ENCODE peak calls at places on chromosomes 13 and 19, in nine cellular contexts. One of them, this sample, is unnamed.

GRCh38 chr19:16588089-16588823 is 16.0 kb upstream of the SLC35E1 start:
- DNase-seq in NCI-H2029 treated with DMSO at 0.1 percent for 48 hours: peak; percentile 50
- DNase-seq in cardiac fibroblast: peak; percentile 43
- DNase-seq in AG08396: no peak
- DNase-seq in Right ventricle myocardium superior: no peak
- DNase-seq in EL: no peak
- DNase-seq in stimulated activated CD4-positive, alpha-beta T cell treated with anti-CD3 and anti-CD28 coated beads, Interleukin-1b, Interleukin-23, amount 100 ng/mL, for 1 hour: no peak
- DNase-seq in left cardiac atrium: no peak
- DNase-seq in stimulated activated naive CD8-positive, alpha-beta T cell treated with anti-CD3 and anti-CD28 coated beads, Interleukin-15, Interleukin-2, amounts not matched to agents 100 U/mL and 50 U/mL, for 24 hours: peak; percentile 77
- DNase-seq in this sample: peak; percentile 77

GRCh38 chr19:2544576-2545415 is 68.9 kb downstream of the GADD45B start:
- DNase-seq in cardiac fibroblast: no peak
- DNase-seq in AG08396: no peak
- DNase-seq in EL: no peak
- DNase-seq in stimulated activated naive CD8-positive, alpha-beta T cell treated with anti-CD3 and anti-CD28 coated beads, Interleukin-15, Interleukin-2, amounts not matched to agents 100 U/mL and 50 U/mL, for 24 hours: no peak
- DNase-seq in NCI-H2029 treated with DMSO at 0.1 percent for 48 hours: no peak
- DNase-seq in left cardiac atrium: no peak
- DNase-seq in Right ventricle myocardium superior: peak; percentile 42
- DNase-seq in stimulated activated CD4-positive, alpha-beta T cell treated with anti-CD3 and anti-CD28 coated beads, Interleukin-1b, Interleukin-23, amount 100 ng/mL, for 1 hour: no peak
- DNase-seq in this sample: no peak

GRCh38 chr19:53808710-53809125 is 15.4 kb downstream of the NLRP12 start:
- DNase-seq in stimulated activated naive CD8-positive, alpha-beta T cell treated with anti-CD3 and anti-CD28 coated beads, Interleukin-15, Interleukin-2, amounts not matched to agents 100 U/mL and 50 U/mL, for 24 hours: no peak
- DNase-seq in NCI-H2029 treated with DMSO at 0.1 percent for 48 hours: no peak
- DNase-seq in stimulated activated CD4-positive, alpha-beta T cell treated with anti-CD3 and anti-CD28 coated beads, Interleukin-1b, Interleukin-23, amount 100 ng/mL, for 1 hour: no peak
- DNase-seq in EL: peak; percentile 53
- DNase-seq in AG08396: peak; percentile 50
- DNase-seq in left cardiac atrium: no peak
- DNase-seq in Right ventricle myocardium superior: no peak
- DNase-seq in cardiac fibroblast: peak; percentile 70
- DNase-seq in this sample: no peak

GRCh38 chr13:40579535-40579934 is 86.9 kb downstream of the FOXO1 start:
- DNase-seq in NCI-H2029 treated with DMSO at 0.1 percent for 48 hours: no peak
- DNase-seq in Right ventricle myocardium superior: no peak
- DNase-seq in stimulated activated naive CD8-positive, alpha-beta T cell treated with anti-CD3 and anti-CD28 coated beads, Interleukin-15, Interleukin-2, amounts not matched to agents 100 U/mL and 50 U/mL, for 24 hours: no peak
- DNase-seq in AG08396: no peak
- DNase-seq in left cardiac atrium: no peak
- DNase-seq in EL: no peak
- DNase-seq in stimulated activated CD4-positive, alpha-beta T cell treated with anti-CD3 and anti-CD28 coated beads, Interleukin-1b, Interleukin-23, amount 100 ng/mL, for 1 hour: no peak
- DNase-seq in cardiac fibroblast: no peak
- DNase-seq in this sample: no peak

GRCh38 chr19:51948979-51949378 is 21.7 kb downstream of the ZNF613 start:
- DNase-seq in NCI-H2029 treated with DMSO at 0.1 percent for 48 hours: no peak
- DNase-seq in cardiac fibroblast: peak; percentile 38
- DNase-seq in stimulated activated CD4-positive, alpha-beta T cell treated with anti-CD3 and anti-CD28 coated beads, Interleukin-1b, Interleukin-23, amount 100 ng/mL, for 1 hour: no peak
- DNase-seq in Right ventricle myocardium superior: no peak
- DNase-seq in AG08396: peak; percentile 79
- DNase-seq in EL: peak; percentile 8
- DNase-seq in stimulated activated naive CD8-positive, alpha-beta T cell treated with anti-CD3 and anti-CD28 coated beads, Interleukin-15, Interleukin-2, amounts not matched to agents 100 U/mL and 50 U/mL, for 24 hours: no peak
- DNase-seq in left cardiac atrium: peak; percentile 84
- DNase-seq in this sample: no peak

GRCh38 chr19:1566392-1567115 is 1.6 kb downstream of the MEX3D start:
- DNase-seq in NCI-H2029 treated with DMSO at 0.1 percent for 48 hours: peak; percentile 26
- DNase-seq in stimulated activated naive CD8-positive, alpha-beta T cell treated with anti-CD3 and anti-CD28 coated beads, Interleukin-15, Interleukin-2, amounts not matched to agents 100 U/mL and 50 U/mL, for 24 hours: no peak
- DNase-seq in EL: peak; percentile 86
- DNase-seq in AG08396: peak; percentile 95
- DNase-seq in cardiac fibroblast: peak; percentile 84
- DNase-seq in stimulated activated CD4-positive, alpha-beta T cell treated with anti-CD3 and anti-CD28 coated beads, Interleukin-1b, Interleukin-23, amount 100 ng/mL, for 1 hour: no peak
- DNase-seq in Right ventricle myocardium superior: peak; percentile 75
- DNase-seq in left cardiac atrium: peak; percentile 74
- DNase-seq in this sample: no peak

GRCh38 chr19:37874784-37875183 is 31.6 kb downstream of the WDR87 start:
- DNase-seq in left cardiac atrium: no peak
- DNase-seq in AG08396: no peak
- DNase-seq in stimulated activated naive CD8-positive, alpha-beta T cell treated with anti-CD3 and anti-CD28 coated beads, Interleukin-15, Interleukin-2, amounts not matched to agents 100 U/mL and 50 U/mL, for 24 hours: no peak
- DNase-seq in Right ventricle myocardium superior: no peak
- DNase-seq in EL: no peak
- DNase-seq in NCI-H2029 treated with DMSO at 0.1 percent for 48 hours: no peak
- DNase-seq in cardiac fibroblast: no peak
- DNase-seq in stimulated activated CD4-positive, alpha-beta T cell treated with anti-CD3 and anti-CD28 coated beads, Interleukin-1b, Interleukin-23, amount 100 ng/mL, for 1 hour: no peak
- DNase-seq in this sample: no peak

GRCh38 chr13:107650081-107650701 is 565.1 kb downstream of the LIG4 start:
- DNase-seq in stimulated activated CD4-positive, alpha-beta T cell treated with anti-CD3 and anti-CD28 coated beads, Interleukin-1b, Interleukin-23, amount 100 ng/mL, for 1 hour: no peak
- DNase-seq in NCI-H2029 treated with DMSO at 0.1 percent for 48 hours: no peak
- DNase-seq in AG08396: peak; percentile 51
- DNase-seq in left cardiac atrium: peak; percentile 52
- DNase-seq in Right ventricle myocardium superior: peak; percentile 64
- DNase-seq in cardiac fibroblast: peak; percentile 25
- DNase-seq in EL: no peak
- DNase-seq in stimulated activated naive CD8-positive, alpha-beta T cell treated with anti-CD3 and anti-CD28 coated beads, Interleukin-15, Interleukin-2, amounts not matched to agents 100 U/mL and 50 U/mL, for 24 hours: peak; percentile 53
- DNase-seq in this sample: peak; percentile 57

GRCh38 chr13:84702174-84702573 is 819.9 kb upstream of the SLITRK1 start:
- DNase-seq in EL: no peak
- DNase-seq in NCI-H2029 treated with DMSO at 0.1 percent for 48 hours: no peak
- DNase-seq in cardiac fibroblast: no peak
- DNase-seq in Right ventricle myocardium superior: no peak
- DNase-seq in stimulated activated CD4-positive, alpha-beta T cell treated with anti-CD3 and anti-CD28 coated beads, Interleukin-1b, Interleukin-23, amount 100 ng/mL, for 1 hour: no peak
- DNase-seq in AG08396: no peak
- DNase-seq in stimulated activated naive CD8-positive, alpha-beta T cell treated with anti-CD3 and anti-CD28 coated beads, Interleukin-15, Interleukin-2, amounts not matched to agents 100 U/mL and 50 U/mL, for 24 hours: no peak
- DNase-seq in left cardiac atrium: no peak
- DNase-seq in this sample: no peak

GRCh38 chr19:40274585-40275544 is 10.3 kb downstream of the AKT2 start:
- DNase-seq in Right ventricle myocardium superior: no peak
- DNase-seq in EL: no peak
- DNase-seq in AG08396: no peak
- DNase-seq in stimulated activated CD4-positive, alpha-beta T cell treated with anti-CD3 and anti-CD28 coated beads, Interleukin-1b, Interleukin-23, amount 100 ng/mL, for 1 hour: no peak
- DNase-seq in left cardiac atrium: no peak
- DNase-seq in cardiac fibroblast: no peak
- DNase-seq in NCI-H2029 treated with DMSO at 0.1 percent for 48 hours: no peak
- DNase-seq in stimulated activated naive CD8-positive, alpha-beta T cell treated with anti-CD3 and anti-CD28 coated beads, Interleukin-15, Interleukin-2, amounts not matched to agents 100 U/mL and 50 U/mL, for 24 hours: peak; percentile 47
- DNase-seq in this sample: no peak

GRCh38 chr19:1113278-1113985 is 9.6 kb downstream of the GPX4 start:
- DNase-seq in AG08396: peak; percentile 99
- DNase-seq in EL: peak; percentile 90
- DNase-seq in Right ventricle myocardium superior: peak; percentile 98
- DNase-seq in stimulated activated CD4-positive, alpha-beta T cell treated with anti-CD3 and anti-CD28 coated beads, Interleukin-1b, Interleukin-23, amount 100 ng/mL, for 1 hour: peak; percentile 58
- DNase-seq in NCI-H2029 treated with DMSO at 0.1 percent for 48 hours: peak; percentile 55
- DNase-seq in left cardiac atrium: peak; percentile 97
- DNase-seq in stimulated activated naive CD8-positive, alpha-beta T cell treated with anti-CD3 and anti-CD28 coated beads, Interleukin-15, Interleukin-2, amounts not matched to agents 100 U/mL and 50 U/mL, for 24 hours: peak; percentile 92
- DNase-seq in cardiac fibroblast: peak; percentile 93
- DNase-seq in this sample: peak; percentile 90

GRCh38 chr13:23959231-23959862 is 62.0 kb upstream of the C1QTNF9B start:
- DNase-seq in stimulated activated naive CD8-positive, alpha-beta T cell treated with anti-CD3 and anti-CD28 coated beads, Interleukin-15, Interleukin-2, amounts not matched to agents 100 U/mL and 50 U/mL, for 24 hours: no peak
- DNase-seq in stimulated activated CD4-positive, alpha-beta T cell treated with anti-CD3 and anti-CD28 coated beads, Interleukin-1b, Interleukin-23, amount 100 ng/mL, for 1 hour: no peak
- DNase-seq in Right ventricle myocardium superior: no peak
- DNase-seq in AG08396: no peak
- DNase-seq in EL: no peak
- DNase-seq in NCI-H2029 treated with DMSO at 0.1 percent for 48 hours: no peak
- DNase-seq in cardiac fibroblast: peak; percentile 23
- DNase-seq in left cardiac atrium: no peak
- DNase-seq in this sample: no peak

GRCh38 chr13:113938716-113939115 is 35.2 kb downstream of the C13orf46 start:
- DNase-seq in AG08396: no peak
- DNase-seq in Right ventricle myocardium superior: peak; percentile 27
- DNase-seq in stimulated activated naive CD8-positive, alpha-beta T cell treated with anti-CD3 and anti-CD28 coated beads, Interleukin-15, Interleukin-2, amounts not matched to agents 100 U/mL and 50 U/mL, for 24 hours: no peak
- DNase-seq in cardiac fibroblast: peak; percentile 8
- DNase-seq in left cardiac atrium: no peak
- DNase-seq in stimulated activated CD4-positive, alpha-beta T cell treated with anti-CD3 and anti-CD28 coated beads, Interleukin-1b, Interleukin-23, amount 100 ng/mL, for 1 hour: no peak
- DNase-seq in NCI-H2029 treated with DMSO at 0.1 percent for 48 hours: no peak
- DNase-seq in EL: no peak
- DNase-seq in this sample: no peak

GRCh38 chr13:85772379-85772778 is 26.8 kb downstream of the SLITRK6 start:
- DNase-seq in left cardiac atrium: no peak
- DNase-seq in AG08396: no peak
- DNase-seq in EL: peak; percentile 6
- DNase-seq in cardiac fibroblast: peak; percentile 8
- DNase-seq in stimulated activated CD4-positive, alpha-beta T cell treated with anti-CD3 and anti-CD28 coated beads, Interleukin-1b, Interleukin-23, amount 100 ng/mL, for 1 hour: no peak
- DNase-seq in stimulated activated naive CD8-positive, alpha-beta T cell treated with anti-CD3 and anti-CD28 coated beads, Interleukin-15, Interleukin-2, amounts not matched to agents 100 U/mL and 50 U/mL, for 24 hours: no peak
- DNase-seq in Right ventricle myocardium superior: no peak
- DNase-seq in NCI-H2029 treated with DMSO at 0.1 percent for 48 hours: no peak
- DNase-seq in this sample: no peak

GRCh38 chr13:44158741-44159632 is 214.6 kb upstream of the SERP2 start:
- DNase-seq in AG08396: no peak
- DNase-seq in EL: no peak
- DNase-seq in Right ventricle myocardium superior: no peak
- DNase-seq in stimulated activated CD4-positive, alpha-beta T cell treated with anti-CD3 and anti-CD28 coated beads, Interleukin-1b, Interleukin-23, amount 100 ng/mL, for 1 hour: no peak
- DNase-seq in NCI-H2029 treated with DMSO at 0.1 percent for 48 hours: no peak
- DNase-seq in cardiac fibroblast: no peak
- DNase-seq in left cardiac atrium: no peak
- DNase-seq in stimulated activated naive CD8-positive, alpha-beta T cell treated with anti-CD3 and anti-CD28 coated beads, Interleukin-15, Interleukin-2, amounts not matched to agents 100 U/mL and 50 U/mL, for 24 hours: no peak
- DNase-seq in this sample: no peak

GRCh38 chr19:18294467-18294864 is 13.0 kb upstream of the JUND start:
- DNase-seq in NCI-H2029 treated with DMSO at 0.1 percent for 48 hours: no peak
- DNase-seq in cardiac fibroblast: no peak
- DNase-seq in left cardiac atrium: peak; percentile 73
- DNase-seq in AG08396: no peak
- DNase-seq in stimulated activated naive CD8-positive, alpha-beta T cell treated with anti-CD3 and anti-CD28 coated beads, Interleukin-15, Interleukin-2, amounts not matched to agents 100 U/mL and 50 U/mL, for 24 hours: peak; percentile 95
- DNase-seq in stimulated activated CD4-positive, alpha-beta T cell treated with anti-CD3 and anti-CD28 coated beads, Interleukin-1b, Interleukin-23, amount 100 ng/mL, for 1 hour: peak; percentile 73
- DNase-seq in EL: no peak
- DNase-seq in Right ventricle myocardium superior: peak; percentile 66
- DNase-seq in this sample: peak; percentile 90

GRCh38 chr13:24355103-24355502 is 45.7 kb downstream of the C1QTNF9 start:
- DNase-seq in AG08396: no peak
- DNase-seq in left cardiac atrium: no peak
- DNase-seq in EL: no peak
- DNase-seq in cardiac fibroblast: peak; percentile 9
- DNase-seq in Right ventricle myocardium superior: no peak
- DNase-seq in stimulated activated naive CD8-positive, alpha-beta T cell treated with anti-CD3 and anti-CD28 coated beads, Interleukin-15, Interleukin-2, amounts not matched to agents 100 U/mL and 50 U/mL, for 24 hours: no peak
- DNase-seq in NCI-H2029 treated with DMSO at 0.1 percent for 48 hours: no peak
- DNase-seq in stimulated activated CD4-positive, alpha-beta T cell treated with anti-CD3 and anti-CD28 coated beads, Interleukin-1b, Interleukin-23, amount 100 ng/mL, for 1 hour: no peak
- DNase-seq in this sample: no peak

GRCh38 chr13:110301606-110302131 is 5.3 kb downstream of the COL4A1 start:
- DNase-seq in cardiac fibroblast: peak; percentile 85
- DNase-seq in EL: peak; percentile 95
- DNase-seq in stimulated activated naive CD8-positive, alpha-beta T cell treated with anti-CD3 and anti-CD28 coated beads, Interleukin-15, Interleukin-2, amounts not matched to agents 100 U/mL and 50 U/mL, for 24 hours: no peak
- DNase-seq in left cardiac atrium: no peak
- DNase-seq in NCI-H2029 treated with DMSO at 0.1 percent for 48 hours: no peak
- DNase-seq in stimulated activated CD4-positive, alpha-beta T cell treated with anti-CD3 and anti-CD28 coated beads, Interleukin-1b, Interleukin-23, amount 100 ng/mL, for 1 hour: no peak
- DNase-seq in Right ventricle myocardium superior: no peak
- DNase-seq in AG08396: peak; percentile 80
- DNase-seq in this sample: no peak

This sample was measured in activated T-cell treated with anti-CD3 and anti-CD28 coated beads, Interleukin-2, amount 50 U/mL, for 48 hours.